ENCODE peak calls at places on chromosomes 13 and 19, in ten cellular contexts. Z, S, U, G, R, K, O, D, I and B are unnamed samples.

GRCh38 chr19:38898788-38899446 is 501 bp downstream of the SIRT2 start:
- DNase-seq in O (no peak), S (peak), K (no peak), I (no peak), R (no peak), G (peak), Z (peak), U (peak), D (no peak), B (peak)

GRCh38 chr13:59099182-59099950 is 1064.4 kb downstream of the DIAPH3 start:
- DNase-seq in S (no peak), Z (peak), I (no peak), D (no peak), G (no peak), U (peak), K (no peak), R (no peak), O (no peak), B (peak)

GRCh38 chr13:76769238-76769859 is 116.9 kb downstream of the KCTD12 start:
- DNase-seq in I (no peak), R (no peak), Z (no peak), U (no peak), D (no peak), O (no peak), G (no peak), S (no peak), K (no peak), B (no peak)

GRCh38 chr19:9945319-9945966 is 9.1 kb upstream of the OLFM2 start:
- DNase-seq in U (peak), D (peak), S (peak), K (peak), G (peak), I (peak), R (peak), Z (peak), O (peak), B (no peak)

GRCh38 chr13:110433014-110433413 is 125.9 kb downstream of the COL4A2 start:
- DNase-seq in R (no peak), G (no peak), Z (no peak), U (no peak), I (no peak), S (no peak), O (no peak), K (no peak), D (no peak), B (no peak)

GRCh38 chr13:113182046-113182445 is 23.6 kb downstream of the PROZ start:
- DNase-seq in U (no peak), Z (no peak), O (no peak), D (no peak), I (no peak), G (no peak), S (no peak), K (no peak), R (no peak), B (no peak)

GRCh38 chr19:45069056-45069455 is 7.2 kb downstream of the ZNF296 start:
- DNase-seq in I (no peak), G (peak), R (no peak), S (no peak), K (no peak), O (no peak), Z (peak), D (no peak), U (no peak), B (no peak)

GRCh38 chr19:58544591-58545285 is 874 bp downstream of the TRIM28 start:
- DNase-seq in R (no peak), Z (peak), S (no peak), G (no peak), D (no peak), K (no peak), I (no peak), U (peak), O (peak), B (peak)

GRCh38 chr19:57302727-57303401 is 17.4 kb upstream of the ZNF543 start:
- DNase-seq in Z (no peak), O (no peak), K (no peak), U (no peak), G (no peak), S (no peak), I (no peak), R (no peak), D (no peak), B (no peak)
- TF ChIP-seq CTCF in Z (no peak), O (no peak), K (no peak), U (no peak), G (no peak), S (no peak), I (no peak), R (no peak), D (no peak), B (no peak)

GRCh38 chr13:22278336-22278929 is 607.6 kb downstream of the FGF9 start:
- DNase-seq in O (no peak), I (no peak), K (no peak), R (peak), Z (peak), S (no peak), D (peak), U (peak), G (peak), B (peak)
- TF ChIP-seq CTCF in O (no peak), I (peak), K (no peak), R (peak), Z (peak), S (peak), D (peak), U (peak), G (peak), B (peak)

GRCh38 chr13:41056194-41056593 is 5.1 kb upstream of the WBP4 start:
- DNase-seq in I (no peak), D (no peak), U (no peak), S (no peak), R (no peak), G (no peak), K (no peak), Z (no peak), O (no peak), B (no peak)

GRCh38 chr13:41052441-41052840 is 8.9 kb upstream of the WBP4 start:
- DNase-seq in G (no peak), Z (peak), D (no peak), R (no peak), K (no peak), O (no peak), S (no peak), U (no peak), I (no peak), B (no peak)

GRCh38 chr13:41053384-41053826 is 7.9 kb upstream of the WBP4 start:
- DNase-seq in U (peak), G (no peak), R (no peak), D (no peak), O (no peak), Z (peak), K (no peak), I (peak), S (no peak), B (no peak)

GRCh38 chr13:41054919-41055619 is 6.2 kb upstream of the WBP4 start:
- DNase-seq in K (no peak), O (no peak), S (no peak), U (no peak), D (no peak), I (no peak), G (no peak), Z (no peak), R (no peak), B (no peak)

DNA sequence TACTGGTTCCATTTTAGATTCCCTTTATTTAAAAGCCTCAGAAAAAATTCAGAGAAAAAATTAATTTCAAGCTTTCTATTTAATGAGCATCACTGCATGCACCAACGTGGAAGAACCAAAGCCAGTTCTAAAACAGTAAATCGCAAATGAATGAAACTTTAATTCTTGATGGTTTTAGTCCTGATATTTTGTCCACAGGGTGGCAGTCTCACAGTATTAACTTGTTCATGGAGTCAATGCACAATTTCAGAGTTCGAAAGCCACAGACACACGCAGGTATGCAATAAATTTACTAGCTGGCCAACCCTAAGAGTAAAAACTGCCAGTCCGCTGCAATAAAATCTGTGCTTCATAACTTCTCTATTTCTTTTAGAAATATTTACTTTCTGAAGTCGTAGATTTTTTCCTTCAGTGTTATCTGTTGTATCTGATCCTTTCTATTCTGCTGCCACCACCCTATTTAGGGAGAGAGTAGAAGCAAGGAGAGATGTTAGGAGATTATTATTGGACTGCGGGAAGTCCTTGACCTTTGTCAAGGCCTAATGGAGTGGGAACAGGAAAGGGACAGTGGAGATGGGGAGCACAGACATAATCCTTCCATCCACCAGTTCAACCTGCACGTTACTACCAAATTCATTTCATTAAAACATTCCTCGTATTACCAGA is 7.0 kb upstream of the WBP4 start:
- DNase-seq in Z (peak), S (peak), O (no peak), K (no peak), G (no peak), U (peak), I (peak), D (peak), R (no peak), B (peak)
- TF ChIP-seq CTCF in Z (peak), S (peak), O (peak), K (peak), G (peak), U (peak), I (peak), D (peak), R (peak), B (peak)

DNA sequence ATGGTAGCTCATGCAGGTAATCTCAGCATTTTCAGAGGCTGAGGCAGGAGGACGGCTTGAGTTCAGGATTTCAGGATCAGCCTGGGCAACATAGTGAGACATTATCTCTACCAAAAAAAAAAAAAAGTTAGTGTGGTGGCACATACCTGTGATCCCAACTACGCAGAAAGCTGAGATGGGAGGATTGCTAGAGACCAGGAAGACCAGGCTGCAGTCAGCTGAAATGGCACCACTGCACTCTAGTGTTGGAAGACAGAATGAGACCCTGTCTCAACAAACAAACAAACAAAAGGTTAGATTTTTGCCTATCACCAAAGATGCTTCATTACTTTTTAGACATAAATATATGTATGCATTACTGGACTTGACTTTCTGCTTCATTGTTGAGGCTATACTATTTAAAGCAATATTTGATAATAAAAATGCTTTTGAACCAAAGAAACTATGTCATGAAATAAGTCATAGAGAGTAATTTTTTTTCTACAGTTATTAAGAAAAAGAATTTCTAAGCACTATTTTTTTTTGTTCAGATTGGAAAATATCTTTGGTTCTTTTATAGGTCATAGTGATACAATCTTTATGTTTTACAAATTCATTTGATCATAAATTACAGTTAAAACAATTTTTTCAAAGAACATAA is 1180.1 kb upstream of the ATXN8OS start:
- DNase-seq in S (no peak), K (no peak), G (no peak), U (no peak), R (peak), Z (no peak), I (no peak), D (no peak), O (no peak), B (peak)
- TF ChIP-seq CTCF in S (no peak), K (no peak), G (no peak), U (no peak), R (peak), Z (no peak), I (no peak), D (no peak), O (no peak), B (peak)

GRCh38 chr13:51815848-51816247 is 11.9 kb upstream of the DHRS12 start:
- DNase-seq in Z (no peak), D (no peak), K (no peak), O (no peak), S (no peak), R (peak), G (no peak), U (no peak), I (no peak), B (no peak)
- TF ChIP-seq CTCF in Z (no peak), D (no peak), K (no peak), O (no peak), S (peak), R (no peak), G (no peak), U (no peak), I (no peak), B (no peak)

GRCh38 chr19:41937976-41938375 is 9.7 kb upstream of the ERFL start:
- DNase-seq in I (no peak), O (no peak), U (no peak), Z (no peak), S (no peak), G (no peak), R (no peak), D (no peak), K (no peak), B (no peak)
- TF ChIP-seq CTCF in I (peak), O (no peak), U (no peak), Z (no peak), S (peak), G (no peak), R (no peak), D (no peak), K (no peak), B (no peak)

GRCh38 chr19:46719629-46720515 is 3.0 kb upstream of the PRKD2 start:
- DNase-seq in R (no peak), O (no peak), Z (peak), D (no peak), S (no peak), K (no peak), I (no peak), U (no peak), G (no peak), B (no peak)

GRCh38 chr19:46722004-46722380 is 5.1 kb upstream of the PRKD2 start:
- DNase-seq in I (no peak), D (no peak), K (no peak), R (no peak), S (no peak), Z (no peak), U (no peak), O (no peak), G (no peak), B (no peak)

GRCh38 chr19:46720516-46721239 is 3.8 kb upstream of the PRKD2 start:
- DNase-seq in S (no peak), D (no peak), U (no peak), Z (no peak), R (no peak), K (no peak), I (no peak), O (no peak), G (no peak), B (no peak)

GRCh38 chr19:46722421-46723022 is 5.6 kb upstream of the PRKD2 start:
- DNase-seq in Z (no peak), O (no peak), U (no peak), R (no peak), D (no peak), I (no peak), S (no peak), K (no peak), G (no peak), B (no peak)

DNA sequence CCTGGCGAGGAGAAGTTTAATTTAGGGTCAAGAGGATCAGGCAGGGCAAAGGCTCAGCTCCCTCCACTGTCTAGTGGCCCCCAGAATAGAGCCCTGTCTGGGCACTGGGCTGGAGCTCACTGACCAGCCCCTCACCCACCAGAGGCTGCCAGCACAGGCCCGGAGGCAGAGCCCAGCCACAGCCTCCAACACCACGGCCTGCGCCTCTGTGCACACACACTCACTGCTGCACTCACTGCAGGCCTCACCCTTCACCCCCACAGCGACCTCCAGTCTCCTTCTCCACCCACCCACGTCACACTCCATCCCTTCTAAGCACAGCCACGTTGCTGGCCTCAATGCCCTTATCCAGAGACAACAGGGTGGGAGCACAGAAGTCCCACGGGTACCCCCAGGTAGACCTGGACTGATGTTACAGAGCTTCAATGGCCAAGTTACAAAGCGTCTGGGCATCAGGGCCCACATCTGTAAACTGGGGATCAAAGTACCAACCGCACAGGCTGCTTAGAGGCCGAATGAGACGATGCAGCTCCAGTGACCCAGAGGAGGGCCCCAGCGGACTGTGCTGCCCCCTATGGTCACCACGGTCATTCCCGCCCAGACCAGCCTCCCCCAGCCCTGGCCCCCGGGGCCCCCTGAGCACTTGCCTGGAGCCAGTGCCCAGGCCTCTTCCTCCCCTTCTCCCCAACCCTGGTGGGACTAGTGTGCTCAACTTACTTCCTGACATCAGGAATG is 4.5 kb upstream of the PRKD2 start:
- DNase-seq in Z (no peak), S (no peak), K (no peak), G (no peak), U (no peak), I (no peak), R (no peak), D (no peak), O (no peak), B (no peak)
- TF ChIP-seq CTCF in Z (peak), S (no peak), K (no peak), G (no peak), U (peak), I (peak), R (no peak), D (no peak), O (no peak), B (peak)

GRCh38 chr13:31161583-31162150 is at the start of gene HSPH1:
- DNase-seq in G (peak), R (peak), S (peak), Z (peak), I (peak), K (peak), U (peak), D (peak), O (peak), B (peak)
- TF ChIP-seq CTCF in G (no peak), R (no peak), S (peak), Z (no peak), I (peak), K (peak), U (peak), D (no peak), O (no peak), B (peak)

GRCh38 chr19:41753159-41753558 is 2.2 kb upstream of the CEACAM6 start:
- DNase-seq in R (peak), S (no peak), Z (peak), G (peak), D (peak), O (no peak), K (no peak), I (no peak), U (no peak), B (peak)

GRCh38 chr19:41758846-41759245 is 3.5 kb downstream of the CEACAM6 start:
- DNase-seq in R (no peak), S (no peak), D (no peak), I (no peak), U (no peak), K (no peak), Z (no peak), G (no peak), O (no peak), B (no peak)

GRCh38 chr19:41754596-41754995 is 734 bp upstream of the CEACAM6 start:
- DNase-seq in R (no peak), Z (no peak), K (no peak), D (no peak), S (no peak), G (no peak), U (no peak), I (no peak), O (no peak), B (no peak)

GRCh38 chr19:41755328-41755913 is at the start of gene CEACAM6:
- DNase-seq in Z (no peak), K (no peak), U (no peak), O (no peak), I (no peak), R (no peak), S (no peak), G (no peak), D (no peak), B (no peak)

GRCh38 chr19:41753936-41754529 is 1.3 kb upstream of the CEACAM6 start:
- DNase-seq in D (peak), R (peak), O (no peak), G (peak), K (no peak), I (no peak), U (peak), Z (peak), S (no peak), B (peak)
- TF ChIP-seq CTCF in D (peak), R (peak), O (peak), G (peak), K (peak), I (peak), U (peak), Z (peak), S (peak), B (peak)